ENCODE peak calls at places on chromosomes 16 and 17, in five cellular contexts. I is stomach; P is AG20443; G is C1 segment of cervical spinal cord; X is stimulated activated CD4-positive, alpha-beta T cell treated with anti-CD3 and anti-CD28 coated beads, Interleukin-2, amount 100 ng/mL, for 48 hours. B is an unnamed sample.

GRCh38 chr16:67661101-67661661 is 421 bp downstream of the PARD6A start:
- DNase-seq in I (no peak), P (peak), G (no peak), X (no peak), B (no peak)

GRCh38 chr16:48393843-48394703 is 8.9 kb upstream of the SIAH1 start:
- DNase-seq in P (peak), X (no peak), G (peak), I (no peak), B (no peak)

GRCh38 chr17:51029568-51030463 is 90.9 kb downstream of the SPAG9 start:
- DNase-seq in I (no peak), X (no peak), G (no peak), P (peak), B (no peak)

GRCh38 chr17:32265192-32265895 is at the start of gene RHBDL3:
- DNase-seq in I (peak), X (no peak), P (peak), G (no peak), B (no peak)

GRCh38 chr17:29167393-29168078 is 12.7 kb downstream of the MYO18A start:
- DNase-seq in P (no peak), X (no peak), I (no peak), G (no peak), B (no peak)

GRCh38 chr16:25874196-25874595 is 182.4 kb downstream of the HS3ST4 start:
- DNase-seq in G (no peak), I (no peak), X (no peak), P (no peak), B (no peak)

GRCh38 chr17:45578516-45579455 is 88.3 kb upstream of the PLEKHM1 start:
- DNase-seq in I (no peak), P (peak), G (no peak), X (no peak), B (no peak)

GRCh38 chr16:48317614-48318013 is 67.6 kb downstream of the SIAH1 start:
- DNase-seq in I (no peak), P (peak), X (peak), G (no peak), B (no peak)

GRCh38 chr16:84277244-84277823 is 17.3 kb upstream of the WFDC1 start:
- DNase-seq in P (peak), G (peak), I (peak), X (peak), B (peak)

GRCh38 chr16:4924593-4925378 is 12.2 kb downstream of the PPL start:
- DNase-seq in X (no peak), I (peak), P (no peak), G (no peak), B (no peak)

GRCh38 chr16:82509636-82510035 is 117.1 kb upstream of the CDH13 start:
- DNase-seq in X (no peak), G (peak), I (no peak), P (no peak), B (no peak)

GRCh38 chr16:22816475-22816874 is 2.5 kb downstream of the HS3ST2 start:
- DNase-seq in P (no peak), I (no peak), G (no peak), X (no peak), B (no peak)

GRCh38 chr16:324451-325334 is 27.8 kb downstream of the AXIN1 start:
- DNase-seq in P (no peak), G (no peak), X (no peak), I (no peak), B (no peak)

GRCh38 chr17:3888343-3889171 is 4.3 kb downstream of the CAMKK1 start:
- DNase-seq in G (no peak), P (peak), I (peak), X (no peak), B (no peak)

B was measured in progenitor cell of endocrine pancreas.